ENCODE peak calls at places on chromosomes 13 and 19, in six cellular contexts. One of them, this sample, is unnamed.

GRCh38 chr19:4057913-4058695 is 8.6 kb downstream of the ZBTB7A start:
- DNase-seq in neuronal stem cell: no peak
- DNase-seq in H1: no peak
- DNase-seq in trophoblast cell: peak
- DNase-seq in mesenchymal stem cell: peak
- DNase-seq in H9: peak
- DNase-seq in this sample: peak

GRCh38 chr13:66076417-66076816 is 1153.7 kb downstream of the PCDH9 start:
- DNase-seq in neuronal stem cell: no peak
- DNase-seq in H1: no peak
- DNase-seq in trophoblast cell: no peak
- DNase-seq in mesenchymal stem cell: no peak
- DNase-seq in H9: no peak
- DNase-seq in this sample: peak

GRCh38 chr13:24232474-24232873 is 72.0 kb downstream of the SPATA13 start:
- DNase-seq in neuronal stem cell: no peak
- DNase-seq in H1: no peak
- DNase-seq in trophoblast cell: no peak
- DNase-seq in mesenchymal stem cell: no peak
- DNase-seq in H9: peak
- DNase-seq in this sample: no peak

GRCh38 chr13:39602277-39602613 is 748 bp downstream of the LHFPL6 start:
- DNase-seq in neuronal stem cell: no peak
- DNase-seq in H1: no peak
- DNase-seq in trophoblast cell: no peak
- DNase-seq in mesenchymal stem cell: no peak
- DNase-seq in H9: no peak
- DNase-seq in this sample: no peak

GRCh38 chr13:99311137-99311536 is 3.9 kb upstream of the GPR183 start:
- DNase-seq in neuronal stem cell: no peak
- DNase-seq in H1: no peak
- DNase-seq in trophoblast cell: no peak
- DNase-seq in mesenchymal stem cell: peak
- DNase-seq in H9: peak
- DNase-seq in this sample: peak

GRCh38 chr19:40507892-40508291 is 41.1 kb downstream of the SPTBN4 start:
- DNase-seq in neuronal stem cell: no peak
- DNase-seq in H1: no peak
- DNase-seq in trophoblast cell: no peak
- DNase-seq in mesenchymal stem cell: no peak
- DNase-seq in H9: peak
- DNase-seq in this sample: no peak

GRCh38 chr13:113928701-113929627 is 44.9 kb downstream of the C13orf46 start:
- DNase-seq in neuronal stem cell: no peak
- DNase-seq in H1: no peak
- DNase-seq in trophoblast cell: no peak
- DNase-seq in mesenchymal stem cell: peak
- DNase-seq in H9: peak
- DNase-seq in this sample: peak

GRCh38 chr13:80504453-80504852 is 163.5 kb upstream of the SPRY2 start:
- DNase-seq in neuronal stem cell: no peak
- DNase-seq in H1: no peak
- DNase-seq in trophoblast cell: no peak
- DNase-seq in mesenchymal stem cell: no peak
- DNase-seq in H9: no peak
- DNase-seq in this sample: no peak

GRCh38 chr19:10742494-10742893 is 24.6 kb downstream of the DNM2 start:
- DNase-seq in neuronal stem cell: no peak
- DNase-seq in H1: no peak
- DNase-seq in trophoblast cell: no peak
- DNase-seq in mesenchymal stem cell: no peak
- DNase-seq in H9: no peak
- DNase-seq in this sample: no peak

GRCh38 chr13:99967498-99967883 is 4.1 kb downstream of the ZIC5 start:
- DNase-seq in neuronal stem cell: no peak
- DNase-seq in H1: no peak
- DNase-seq in trophoblast cell: no peak
- DNase-seq in mesenchymal stem cell: no peak
- DNase-seq in H9: no peak
- DNase-seq in this sample: no peak

GRCh38 chr19:47141695-47142094 is 11.1 kb downstream of the SAE1 start:
- DNase-seq in neuronal stem cell: no peak
- DNase-seq in H1: no peak
- DNase-seq in trophoblast cell: no peak
- DNase-seq in mesenchymal stem cell: no peak
- DNase-seq in H9: no peak
- DNase-seq in this sample: no peak

GRCh38 chr19:1181606-1182005 is 7.5 kb upstream of the SBNO2 start:
- DNase-seq in neuronal stem cell: no peak
- DNase-seq in H1: no peak
- DNase-seq in trophoblast cell: peak
- DNase-seq in mesenchymal stem cell: no peak
- DNase-seq in H9: no peak
- DNase-seq in this sample: no peak

GRCh38 chr19:15810335-15810734 is 5.1 kb downstream of the OR10H1 start:
- DNase-seq in neuronal stem cell: no peak
- DNase-seq in H1: no peak
- DNase-seq in trophoblast cell: no peak
- DNase-seq in mesenchymal stem cell: no peak
- DNase-seq in H9: no peak
- DNase-seq in this sample: no peak

GRCh38 chr13:94928127-94928526 is 215.8 kb upstream of the SOX21 start:
- DNase-seq in neuronal stem cell: no peak
- DNase-seq in H1: no peak
- DNase-seq in trophoblast cell: no peak
- DNase-seq in mesenchymal stem cell: no peak
- DNase-seq in H9: no peak
- DNase-seq in this sample: no peak

GRCh38 chr19:12801466-12802266 is at the start of the genes PRDX2 and THSD8:
- DNase-seq in neuronal stem cell: peak
- DNase-seq in H1: peak
- DNase-seq in trophoblast cell: no peak
- DNase-seq in mesenchymal stem cell: peak
- DNase-seq in H9: peak
- DNase-seq in this sample: peak

GRCh38 chr19:1061987-1062386 is 5.0 kb upstream of the ARHGAP45 start:
- DNase-seq in neuronal stem cell: no peak
- DNase-seq in H1: no peak
- DNase-seq in trophoblast cell: no peak
- DNase-seq in mesenchymal stem cell: no peak
- DNase-seq in H9: no peak
- DNase-seq in this sample: no peak

GRCh38 chr19:39986643-39987042 is 10.2 kb upstream of the ZNF546 start:
- DNase-seq in neuronal stem cell: no peak
- DNase-seq in H1: no peak
- DNase-seq in trophoblast cell: no peak
- DNase-seq in mesenchymal stem cell: no peak
- DNase-seq in H9: no peak
- DNase-seq in this sample: no peak

GRCh38 chr19:10079031-10079453 is 7.1 kb upstream of the SHFL start:
- DNase-seq in neuronal stem cell: no peak
- DNase-seq in H1: no peak
- DNase-seq in trophoblast cell: no peak
- DNase-seq in mesenchymal stem cell: no peak
- DNase-seq in H9: no peak
- DNase-seq in this sample: no peak

GRCh38 chr13:35994131-35994966 is 136.8 kb downstream of the DCLK1 start:
- DNase-seq in neuronal stem cell: no peak
- DNase-seq in H1: no peak
- DNase-seq in trophoblast cell: peak
- DNase-seq in mesenchymal stem cell: no peak
- DNase-seq in H9: no peak
- DNase-seq in this sample: peak
- H3K14ac ChIP-seq in neuronal stem cell: no peak
- H3K14ac ChIP-seq in H1: no peak
- H3K14ac ChIP-seq in trophoblast cell: no peak
- H3K14ac ChIP-seq in mesenchymal stem cell: no peak
- H3K14ac ChIP-seq in H9: no peak
- H3K14ac ChIP-seq in this sample: no peak

DNA sequence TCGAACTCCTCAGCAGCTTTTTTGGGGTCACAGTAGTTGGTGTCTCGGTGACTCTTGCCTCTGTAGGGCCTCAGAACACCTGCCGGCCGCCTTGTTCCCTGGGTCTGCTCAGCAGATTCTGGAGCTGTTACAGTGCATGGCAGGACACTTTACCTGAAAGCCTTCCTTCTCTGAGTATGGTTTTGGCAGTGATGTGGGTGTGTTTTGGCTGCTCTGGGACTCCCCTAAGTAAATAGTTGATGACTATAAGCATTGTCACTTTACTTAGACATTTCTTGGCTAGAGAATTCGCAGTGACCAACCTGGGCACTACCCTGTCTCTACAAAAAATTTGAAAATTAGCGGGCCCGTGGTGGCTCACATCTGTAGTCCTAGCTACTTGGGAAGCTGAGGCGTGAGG is 7.0 kb downstream of the MAU2 start:
- DNase-seq in neuronal stem cell: no peak
- DNase-seq in H1: no peak
- DNase-seq in trophoblast cell: no peak
- DNase-seq in mesenchymal stem cell: no peak
- DNase-seq in H9: no peak
- DNase-seq in this sample: no peak
- H3K14ac ChIP-seq in neuronal stem cell: no peak
- H3K14ac ChIP-seq in H1: no peak
- H3K14ac ChIP-seq in trophoblast cell: no peak
- H3K14ac ChIP-seq in mesenchymal stem cell: no peak
- H3K14ac ChIP-seq in H9: no peak
- H3K14ac ChIP-seq in this sample: no peak

DNA sequence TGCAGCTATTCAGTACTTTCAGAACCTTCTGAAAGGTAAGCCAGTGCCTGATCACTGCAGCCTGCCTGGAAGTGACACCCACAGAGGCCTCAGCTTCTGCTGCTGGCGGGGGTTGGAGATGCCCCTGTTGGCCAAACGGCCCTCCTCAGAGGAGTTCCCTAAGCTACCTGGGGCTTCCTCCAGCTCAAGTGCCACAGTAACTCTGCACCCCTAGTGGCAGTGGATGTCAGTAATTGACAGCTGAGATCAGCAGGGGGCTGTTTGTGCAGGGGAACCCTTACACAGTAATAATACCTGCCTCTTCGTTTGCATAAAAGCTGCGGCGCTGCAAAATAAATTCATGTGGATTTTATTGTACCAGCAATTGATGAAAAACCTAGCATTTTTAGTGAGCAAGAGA is 28.9 kb downstream of the TDRD12 start:
- DNase-seq in neuronal stem cell: no peak
- DNase-seq in H1: peak
- DNase-seq in trophoblast cell: no peak
- DNase-seq in mesenchymal stem cell: no peak
- DNase-seq in H9: no peak
- DNase-seq in this sample: no peak
- H3K14ac ChIP-seq in neuronal stem cell: no peak
- H3K14ac ChIP-seq in H1: no peak
- H3K14ac ChIP-seq in trophoblast cell: no peak
- H3K14ac ChIP-seq in mesenchymal stem cell: no peak
- H3K14ac ChIP-seq in H9: no peak
- H3K14ac ChIP-seq in this sample: no peak

GRCh38 chr19:45070214-45070613 is 6.1 kb downstream of the ZNF296 start:
- DNase-seq in neuronal stem cell: no peak
- DNase-seq in H1: no peak
- DNase-seq in trophoblast cell: no peak
- DNase-seq in mesenchymal stem cell: no peak
- DNase-seq in H9: no peak
- DNase-seq in this sample: no peak
- H3K14ac ChIP-seq in neuronal stem cell: no peak
- H3K14ac ChIP-seq in H1: no peak
- H3K14ac ChIP-seq in trophoblast cell: no peak
- H3K14ac ChIP-seq in mesenchymal stem cell: no peak
- H3K14ac ChIP-seq in H9: no peak
- H3K14ac ChIP-seq in this sample: no peak

GRCh38 chr13:110615322-110616102 is at the start of gene NAXD:
- DNase-seq in neuronal stem cell: peak
- DNase-seq in H1: peak
- DNase-seq in trophoblast cell: peak
- DNase-seq in mesenchymal stem cell: peak
- DNase-seq in H9: peak
- DNase-seq in this sample: peak

GRCh38 chr13:110616103-110617101 is 1.1 kb downstream of the NAXD start:
- DNase-seq in neuronal stem cell: peak
- DNase-seq in H1: peak
- DNase-seq in trophoblast cell: peak
- DNase-seq in mesenchymal stem cell: peak
- DNase-seq in H9: no peak
- DNase-seq in this sample: peak

GRCh38 chr13:110618167-110618566 is 2.8 kb downstream of the NAXD start:
- DNase-seq in neuronal stem cell: no peak
- DNase-seq in H1: no peak
- DNase-seq in trophoblast cell: no peak
- DNase-seq in mesenchymal stem cell: peak
- DNase-seq in H9: no peak
- DNase-seq in this sample: no peak

GRCh38 chr13:110618780-110619179 is 3.4 kb downstream of the NAXD start:
- DNase-seq in neuronal stem cell: no peak
- DNase-seq in H1: no peak
- DNase-seq in trophoblast cell: no peak
- DNase-seq in mesenchymal stem cell: no peak
- DNase-seq in H9: no peak
- DNase-seq in this sample: no peak

GRCh38 chr13:110617326-110618072 is 2.2 kb downstream of the NAXD start:
- DNase-seq in neuronal stem cell: no peak
- DNase-seq in H1: no peak
- DNase-seq in trophoblast cell: no peak
- DNase-seq in mesenchymal stem cell: peak
- DNase-seq in H9: no peak
- DNase-seq in this sample: peak
- H3K14ac ChIP-seq in neuronal stem cell: no peak
- H3K14ac ChIP-seq in H1: no peak
- H3K14ac ChIP-seq in trophoblast cell: no peak
- H3K14ac ChIP-seq in mesenchymal stem cell: no peak
- H3K14ac ChIP-seq in H9: no peak
- H3K14ac ChIP-seq in this sample: peak

DNA sequence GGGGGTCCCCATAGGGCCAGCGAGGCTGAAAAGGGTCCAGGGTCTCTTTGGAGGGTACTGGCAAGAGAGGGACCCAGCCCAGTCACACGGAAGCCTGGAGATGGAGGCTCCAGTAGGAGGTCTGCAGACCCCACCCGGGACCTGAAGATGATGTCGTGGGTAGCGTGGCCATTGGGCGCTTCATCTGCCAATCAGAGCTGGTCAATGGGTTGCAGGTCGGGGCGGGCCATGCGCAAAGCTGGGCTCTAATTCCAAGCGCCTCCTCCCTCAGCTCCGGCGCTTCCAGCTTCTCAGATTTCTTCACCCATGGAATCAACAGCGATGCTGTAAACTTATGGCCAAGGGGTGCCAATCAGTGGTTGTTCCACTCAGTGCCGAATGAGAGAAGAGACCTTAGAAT is 10.9 kb downstream of the SIGLEC12 start:
- DNase-seq in neuronal stem cell: no peak
- DNase-seq in H1: no peak
- DNase-seq in trophoblast cell: no peak
- DNase-seq in mesenchymal stem cell: no peak
- DNase-seq in H9: peak
- DNase-seq in this sample: no peak
- H3K14ac ChIP-seq in neuronal stem cell: no peak
- H3K14ac ChIP-seq in H1: no peak
- H3K14ac ChIP-seq in trophoblast cell: no peak
- H3K14ac ChIP-seq in mesenchymal stem cell: no peak
- H3K14ac ChIP-seq in H9: no peak
- H3K14ac ChIP-seq in this sample: no peak

This sample was measured in IMR-90.